ENCODE peak calls at places on chromosomes 16 and 17, in six cellular contexts. K is type B pancreatic cell, X is astrocyte of the cerebellum, A is lower leg skin, E is AG04449, S is pancreas. G is an unnamed sample.

GRCh38 chr17:19610879-19611278 is 37.7 kb upstream of the ALDH3A2 start:
- DNase-seq in K (no peak), A (no peak), S (no peak), X (no peak), E (no peak), G (no peak)

GRCh38 chr16:88442435-88442810 is 10.7 kb upstream of the ZFPM1 start:
- DNase-seq in E (no peak), A (no peak), K (no peak), X (no peak), S (no peak), G (no peak)

GRCh38 chr17:12316021-12316420 is 295.3 kb downstream of the MAP2K4 start:
- DNase-seq in A (no peak), S (no peak), E (peak), X (no peak), K (no peak), G (no peak)

GRCh38 chr17:4332296-4332970 is 34.0 kb downstream of the UBE2G1 start:
- DNase-seq in K (no peak), S (no peak), X (no peak), E (no peak), A (no peak), G (no peak)

GRCh38 chr17:9273334-9274118 is 252.2 kb downstream of the NTN1 start:
- DNase-seq in A (no peak), E (no peak), S (no peak), X (no peak), K (no peak), G (no peak)

GRCh38 chr16:6021544-6021943 is 923.9 kb upstream of the EEF2KMT start:
- DNase-seq in S (no peak), E (no peak), X (no peak), K (no peak), A (no peak), G (no peak)

GRCh38 chr16:75235721-75236193 is 15.7 kb downstream of the BCAR1 start:
- DNase-seq in S (peak), X (no peak), E (no peak), A (no peak), K (no peak), G (no peak)

GRCh38 chr17:3004150-3004801 is 59.1 kb downstream of the OR1D5 start:
- DNase-seq in S (peak), A (peak), K (peak), E (peak), X (peak), G (peak)

GRCh38 chr16:51317575-51317974 is 166.5 kb upstream of the SALL1 start:
- DNase-seq in E (no peak), S (no peak), K (no peak), X (no peak), A (no peak), G (no peak)

GRCh38 chr17:57211543-57211942 is 44.8 kb upstream of the MSI2 start:
- DNase-seq in S (no peak), E (no peak), A (no peak), X (no peak), K (no peak), G (no peak)

GRCh38 chr17:80871341-80871740 is 120.3 kb upstream of the CHMP6 start:
- DNase-seq in X (no peak), E (no peak), K (no peak), S (peak), A (no peak), G (peak)

GRCh38 chr17:66750756-66751543 is 84.0 kb upstream of the CACNG5 start:
- DNase-seq in X (no peak), E (no peak), S (no peak), A (peak), K (no peak), G (no peak)

GRCh38 chr17:5282639-5283217 is 644 bp downstream of the RABEP1 start:
- DNase-seq in X (no peak), A (peak), E (no peak), S (no peak), K (no peak), G (no peak)

GRCh38 chr16:399278-400019 is 2.2 kb upstream of the DECR2 start:
- DNase-seq in X (no peak), A (no peak), E (no peak), K (no peak), S (no peak), G (no peak)

GRCh38 chr16:400061-400540 is 1.6 kb upstream of the DECR2 start:
- DNase-seq in E (no peak), A (no peak), K (no peak), X (no peak), S (no peak), G (no peak)

GRCh38 chr16:404971-405486 is 3.3 kb downstream of the DECR2 start:
- DNase-seq in K (no peak), E (no peak), X (no peak), S (no peak), A (no peak), G (no peak)

GRCh38 chr16:398551-399277 is 1.7 kb downstream of the NME4 start:
- DNase-seq in K (no peak), X (no peak), S (no peak), A (no peak), E (no peak), G (no peak)

GRCh38 chr16:401468-402348 is at the start of gene DECR2:
- DNase-seq in K (peak), X (peak), A (peak), E (no peak), S (peak), G (peak)
- TF ChIP-seq CTCF in K (peak), X (peak), A (no peak), E (peak), S (no peak), G (peak)

GRCh38 chr17:44840936-44841335 is 6.7 kb upstream of the HIGD1B start:
- DNase-seq in X (no peak), S (no peak), E (no peak), A (no peak), K (no peak), G (no peak)
- TF ChIP-seq CTCF in X (no peak), S (no peak), E (no peak), A (no peak), K (no peak), G (no peak)

GRCh38 chr16:66701516-66701915 is 5.0 kb upstream of the CMTM4 start:
- DNase-seq in E (no peak), X (no peak), S (no peak), A (no peak), K (no peak), G (no peak)

GRCh38 chr16:66705790-66706505 is 9.4 kb upstream of the CMTM4 start:
- DNase-seq in E (no peak), A (peak), X (no peak), K (no peak), S (no peak), G (no peak)

GRCh38 chr16:66703359-66704215 is 7.0 kb upstream of the CMTM4 start:
- DNase-seq in A (no peak), X (no peak), E (no peak), K (no peak), S (peak), G (no peak)

GRCh38 chr16:66711581-66711980 is 15.0 kb upstream of the CMTM4 start:
- DNase-seq in A (no peak), E (no peak), K (no peak), S (no peak), X (no peak), G (no peak)

GRCh38 chr16:66706506-66706880 is 9.9 kb upstream of the CMTM4 start:
- DNase-seq in A (no peak), K (no peak), X (no peak), E (no peak), S (no peak), G (no peak)
- TF ChIP-seq CTCF in A (no peak), K (no peak), X (no peak), E (no peak), S (no peak), G (no peak)

GRCh38 chr16:27230562-27230991 is 27.3 kb downstream of the KDM8 start:
- DNase-seq in K (no peak), E (no peak), S (peak), A (no peak), X (no peak), G (no peak)

GRCh38 chr16:27226976-27227705 is 23.8 kb downstream of the KDM8 start:
- DNase-seq in K (no peak), X (no peak), S (peak), E (no peak), A (peak), G (no peak)

GRCh38 chr16:27229891-27230470 is 26.7 kb downstream of the KDM8 start:
- DNase-seq in A (no peak), E (no peak), K (no peak), X (no peak), S (peak), G (no peak)

GRCh38 chr16:27228036-27228435 is 24.7 kb downstream of the KDM8 start:
- DNase-seq in E (no peak), X (no peak), S (peak), K (no peak), A (no peak), G (no peak)

DNA sequence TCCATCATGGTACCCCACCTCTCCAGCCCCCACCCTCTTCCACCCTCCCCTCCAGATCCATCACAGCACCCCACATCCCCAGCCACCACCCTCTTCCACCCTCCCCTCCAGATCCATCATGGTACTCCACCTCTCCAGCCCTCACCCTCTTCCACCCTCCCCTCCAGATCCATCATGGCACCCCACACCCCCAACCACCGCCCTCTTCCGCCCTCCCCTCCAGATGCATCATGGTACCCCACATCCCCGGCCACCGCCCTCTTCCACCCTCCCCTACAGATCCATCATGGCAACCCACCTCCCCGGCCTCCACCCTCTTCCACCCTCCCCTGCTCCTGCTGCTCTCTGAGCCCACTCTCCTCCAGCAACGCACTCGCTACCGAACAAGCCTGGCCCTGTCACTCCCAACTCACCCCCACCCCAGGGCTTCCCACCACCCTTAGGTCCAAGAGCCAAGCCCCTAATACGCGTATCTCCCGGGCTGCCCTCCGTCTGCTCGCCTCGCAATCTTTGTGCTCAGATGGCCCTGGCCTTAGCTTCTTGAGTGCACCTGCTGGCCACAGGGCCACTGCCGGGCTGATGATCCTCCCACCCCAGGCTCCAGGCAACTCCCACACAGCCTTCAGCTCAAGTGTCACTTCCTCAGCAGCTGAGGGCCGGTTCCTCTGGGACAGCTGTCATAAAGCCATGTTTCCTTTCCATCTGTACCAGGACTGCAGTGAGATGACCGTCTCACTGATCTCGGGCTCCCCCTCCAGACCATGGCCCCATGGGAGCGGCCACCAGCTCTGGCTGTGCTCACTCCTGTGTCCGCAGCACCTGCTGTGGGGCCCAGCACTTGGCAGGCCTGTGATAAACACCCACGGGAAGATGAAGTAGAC is 25.5 kb downstream of the KDM8 start:
- DNase-seq in A (no peak), K (no peak), X (no peak), E (no peak), S (peak), G (no peak)
- TF ChIP-seq CTCF in A (no peak), K (no peak), X (no peak), E (no peak), S (no peak), G (no peak)

G was measured in CD14-positive monocyte.